ENCODE peak calls at places on chromosomes 12 and 14, in four cellular contexts. V, Z, S and N are unnamed samples.

GRCh38 chr14:94031161-94031875 is 5.2 kb downstream of the OTUB2 start:
- DNase-seq in V (no peak), Z (no peak), S (no peak), N (no peak)

GRCh38 chr12:130765186-130765659 is 49.1 kb upstream of the RIMBP2 start:
- DNase-seq in V (no peak), Z (peak; percentile 5), S (no peak), N (no peak)

GRCh38 chr12:6715130-6715529 is 8.7 kb upstream of the COPS7A start:
- DNase-seq in V (no peak), Z (no peak), S (no peak), N (no peak)

GRCh38 chr14:104830781-104831180 is 29.9 kb downstream of the ZBTB42 start:
- DNase-seq in V (no peak), Z (no peak), S (no peak), N (no peak)

GRCh38 chr14:45664668-45665356 is 411.8 kb upstream of the MIS18BP1 start:
- DNase-seq in V (no peak), Z (peak; percentile 20), S (no peak), N (no peak)

GRCh38 chr12:6370994-6371754 is 4.2 kb downstream of the SCNN1A start:
- DNase-seq in V (peak; percentile 73), Z (peak; percentile 94), S (peak; percentile 85), N (peak; percentile 62)

GRCh38 chr12:75717902-75718301 is 206.5 kb upstream of the KRR1 start:
- DNase-seq in V (no peak), Z (no peak), S (no peak), N (no peak)

GRCh38 chr14:94773017-94773681 is 3.2 kb upstream of the GSC start:
- DNase-seq in V (no peak), Z (no peak), S (no peak), N (no peak)

GRCh38 chr12:95803817-95804216 is 13.3 kb upstream of the NTN4 start:
- DNase-seq in V (no peak), Z (no peak), S (no peak), N (no peak)

GRCh38 chr12:90757957-90758356 is 197.0 kb downstream of the CCER1 start:
- DNase-seq in V (no peak), Z (no peak), S (no peak), N (no peak)

GRCh38 chr12:127363392-127363791 is 903.6 kb upstream of the TMEM132C start:
- DNase-seq in V (no peak), Z (peak; percentile 11), S (no peak), N (peak; percentile 56)

GRCh38 chr14:25090716-25091454 is 40.9 kb upstream of the STXBP6 start:
- DNase-seq in V (peak; percentile 61), Z (peak; percentile 74), S (peak; percentile 79), N (peak; percentile 78)

GRCh38 chr14:101593411-101594181 is 32.3 kb downstream of the DIO3 start:
- DNase-seq in V (no peak), Z (no peak), S (no peak), N (no peak)

GRCh38 chr14:64556526-64556925 is 6.8 kb downstream of the PPP1R36 start:
- DNase-seq in V (no peak), Z (peak; percentile 61), S (no peak), N (peak; percentile 77)

DNA sequence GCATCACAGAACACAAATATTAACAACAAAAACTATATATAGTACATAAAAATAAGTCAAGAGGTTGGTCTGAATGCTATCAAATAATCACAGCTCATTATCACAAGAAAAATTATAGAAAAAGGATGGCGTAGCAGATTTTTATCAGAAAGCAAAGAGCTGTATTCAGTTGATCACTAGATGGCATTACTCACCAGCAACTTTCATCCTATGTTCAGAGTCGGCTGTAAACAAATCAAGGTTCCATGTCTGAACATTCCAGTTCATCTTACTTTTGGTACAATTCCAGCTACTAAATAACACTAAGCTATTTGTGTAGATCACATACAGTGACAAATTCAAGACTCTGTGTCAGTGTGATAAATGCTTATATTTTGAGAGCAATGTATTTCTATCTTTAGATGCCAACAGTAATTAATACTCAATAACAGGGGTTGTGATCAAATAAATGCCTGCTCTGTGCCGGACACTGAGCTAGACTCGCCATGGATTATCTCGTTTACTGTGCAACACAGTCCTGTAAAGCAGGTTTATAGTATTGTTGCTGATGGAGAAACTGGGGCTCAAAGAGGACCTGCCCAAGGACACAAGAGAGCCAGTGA is 30.1 kb downstream of the NRDE2 start:
- DNase-seq in V (no peak), Z (peak; percentile 59), S (no peak), N (peak; percentile 82)
- TF ChIP-seq CTCF in V (no peak), Z (peak; percentile 54), S (peak; percentile 9), N (peak; percentile 40)

GRCh38 chr14:21264025-21264801 is 5.0 kb downstream of the HNRNPC start:
- DNase-seq in V (no peak), Z (peak; percentile 88), S (no peak), N (peak; percentile 69)
- H3K4me3 ChIP-seq in V (no peak overlapping the region), Z (no peak overlapping the region), S (no peak overlapping the region), N (peak overlapping the region; percentile 5)

DNA sequence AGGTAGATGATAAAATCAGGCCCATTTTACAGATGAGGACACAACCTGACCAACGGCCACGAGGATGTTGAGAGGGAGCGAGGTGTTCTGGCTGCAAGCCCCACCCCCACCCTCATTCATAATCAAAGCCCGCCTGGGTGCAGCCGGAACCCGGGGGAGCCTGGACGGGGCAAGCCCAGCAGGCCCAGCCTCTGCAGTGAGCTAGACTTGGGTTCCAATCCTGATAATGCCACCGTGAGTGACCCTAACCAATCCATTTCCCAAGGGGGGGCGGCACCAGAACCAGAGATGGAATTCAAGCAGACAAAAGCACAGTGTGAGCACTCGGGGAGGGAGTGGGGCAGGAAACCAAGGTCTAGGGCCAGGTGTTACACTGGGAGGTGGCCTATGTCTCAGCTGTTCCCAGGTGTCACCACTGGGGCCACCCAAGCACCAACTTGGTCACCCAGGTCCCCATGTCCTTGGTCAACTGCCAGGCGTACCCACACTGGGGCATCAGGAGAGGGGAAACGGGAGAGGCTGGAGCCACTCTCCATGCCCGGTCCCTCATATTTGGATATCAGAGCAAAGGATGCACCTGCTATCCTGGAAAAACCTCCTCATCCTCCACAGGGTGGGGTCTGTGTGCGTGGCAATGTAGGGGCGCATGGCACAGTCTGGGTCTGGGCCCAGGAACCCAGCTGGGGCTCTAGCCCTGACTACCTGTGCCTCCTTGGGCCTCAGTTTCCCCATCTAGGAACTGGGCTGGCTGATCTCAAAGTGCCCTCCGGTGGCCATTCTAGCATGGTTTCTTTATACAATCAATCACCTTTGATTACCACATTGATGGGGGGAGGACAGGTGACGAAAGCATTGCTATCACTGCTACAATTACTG is 58.4 kb downstream of the FAM222A start:
- DNase-seq in V (no peak), Z (no peak), S (peak; percentile 37), N (no peak)
- TF ChIP-seq CTCF in V (no peak), Z (no peak), S (no peak), N (no peak)

DNA sequence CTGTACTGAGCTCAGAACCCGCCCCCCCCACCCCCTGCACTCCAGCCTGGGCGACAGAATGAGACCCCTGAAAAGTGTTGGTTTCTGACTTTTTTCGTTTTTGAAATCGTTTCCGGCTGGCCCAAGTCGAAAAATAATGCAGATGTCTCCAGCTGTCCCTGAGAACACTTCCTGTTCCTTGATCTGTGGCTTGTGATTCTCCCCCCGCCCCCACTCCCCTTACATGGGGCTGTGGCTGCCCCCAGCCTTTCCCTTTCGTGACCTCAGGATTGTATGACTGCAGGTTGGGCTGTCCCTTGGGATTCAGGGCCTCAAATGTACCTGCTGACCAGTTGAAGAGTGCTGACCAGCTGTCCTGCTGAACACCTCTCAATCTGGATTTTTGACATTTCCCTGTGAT is 34.1 kb downstream of the NOC4L start:
- DNase-seq in V (no peak), Z (no peak), S (no peak), N (no peak)
- H3K4me3 ChIP-seq in V (no peak overlapping the region), Z (no peak overlapping the region), S (no peak overlapping the region), N (no peak overlapping the region)

GRCh38 chr12:66555113-66555512 is 123.8 kb downstream of the GRIP1 start:
- DNase-seq in V (no peak), Z (peak; percentile 51), S (no peak), N (peak; percentile 2)
- TF ChIP-seq CTCF in V (no peak), Z (no peak), S (no peak), N (no peak)

GRCh38 chr14:51353901-51354300 is 113.9 kb downstream of the TMX1 start:
- DNase-seq in V (no peak), Z (no peak), S (no peak), N (no peak)
- H3K4me3 ChIP-seq in V (no peak overlapping the region), Z (no peak overlapping the region), S (no peak overlapping the region), N (no peak overlapping the region)